ENCODE peak calls at places on chromosomes 11 and 22, in four cellular contexts. Y, R, S and D are unnamed samples.

GRCh38 chr11:75323609-75324008 is 27.9 kb downstream of the ARRB1 start:
- DNase-seq in Y (peak), R (no peak), S (no peak), D (peak)

GRCh38 chr11:11806586-11806985 is 35.2 kb upstream of the USP47 start:
- DNase-seq in Y (no peak), R (no peak), S (no peak), D (no peak)

GRCh38 chr11:22331771-22332170 is 6.4 kb upstream of the SLC17A6 start:
- DNase-seq in Y (no peak), R (no peak), S (no peak), D (no peak)

GRCh38 chr11:14587203-14587602 is 56.4 kb upstream of the PDE3B start:
- DNase-seq in Y (no peak), R (no peak), S (no peak), D (no peak)

GRCh38 chr11:94511932-94512781 is at the start of gene C11orf97:
- DNase-seq in Y (peak), R (peak), S (peak), D (no peak)

GRCh38 chr22:47105085-47105484 is 342.6 kb downstream of the TBC1D22A start:
- DNase-seq in Y (no peak), R (no peak), S (no peak), D (no peak)

GRCh38 chr11:17498058-17498457 is 21.4 kb upstream of the ABCC8 start:
- DNase-seq in Y (peak), R (no peak), S (no peak), D (peak)

GRCh38 chr11:99320769-99321290 is 300.1 kb downstream of the CNTN5 start:
- DNase-seq in Y (no peak), R (no peak), S (no peak), D (no peak)

GRCh38 chr11:20087118-20087521 is 73.2 kb downstream of the DBX1 start:
- DNase-seq in Y (no peak), R (no peak), S (no peak), D (no peak)

GRCh38 chr11:1826552-1827094 is 8.2 kb upstream of the SYT8 start:
- DNase-seq in Y (no peak), R (peak), S (no peak), D (no peak)

GRCh38 chr11:24759742-24760141 is 262.9 kb downstream of the LUZP2 start:
- DNase-seq in Y (no peak), R (no peak), S (no peak), D (no peak)

GRCh38 chr11:126035718-126036117 is 26.9 kb downstream of the CDON start:
- DNase-seq in Y (no peak), R (no peak), S (no peak), D (no peak)

GRCh38 chr11:118609380-118610219 is 2.2 kb downstream of the PHLDB1 start:
- DNase-seq in Y (no peak), R (no peak), S (peak), D (no peak)

GRCh38 chr11:69317401-69318092 is 23.6 kb downstream of the MYEOV start:
- DNase-seq in Y (no peak), R (no peak), S (no peak), D (no peak)

GRCh38 chr11:76574406-76574805 is 96.1 kb downstream of the LRRC32 start:
- DNase-seq in Y (no peak), R (no peak), S (no peak), D (no peak)

GRCh38 chr11:74319139-74319538 is 7.7 kb upstream of the P4HA3 start:
- DNase-seq in Y (no peak), R (no peak), S (no peak), D (no peak)